ENCODE peak calls at places on chromosomes 1 and 21, in nine cellular contexts. M, P, T, L, Y, I, C, V and K are unnamed samples.

GRCh38 chr1:36986241-36986955 is 47.9 kb downstream of the GRIK3 start:
- DNase-seq in M (no peak), P (no peak), T (no peak), L (no peak), Y (no peak), I (no peak), C (no peak), V (no peak), K (no peak)

GRCh38 chr1:236685917-236686814 is at the start of gene ACTN2:
- DNase-seq in M (peak; percentile 41), P (no peak), T (peak; percentile 85), L (peak; percentile 43), Y (peak; percentile 37), I (no peak), C (peak; percentile 74), V (peak; percentile 70), K (no peak)

GRCh38 chr1:221184131-221184794 is 305.0 kb downstream of the HLX start:
- DNase-seq in M (no peak), P (no peak), T (no peak), L (no peak), Y (no peak), I (no peak), C (no peak), V (no peak), K (no peak)

GRCh38 chr1:196309386-196309785 is 298.9 kb downstream of the KCNT2 start:
- DNase-seq in M (no peak), P (peak; percentile 14), T (peak; percentile 19), L (peak; percentile 7), Y (no peak), I (no peak), C (no peak), V (no peak), K (no peak)

GRCh38 chr1:181172082-181172481 is 83.6 kb downstream of the IER5 start:
- DNase-seq in M (no peak), P (no peak), T (no peak), L (no peak), Y (no peak), I (no peak), C (no peak), V (no peak), K (no peak)

GRCh38 chr1:235910357-235911299 is 43.9 kb upstream of the LYST start:
- DNase-seq in M (no peak), P (peak; percentile 85), T (peak; percentile 51), L (peak; percentile 97), Y (peak; percentile 77), I (no peak), C (no peak), V (no peak), K (no peak)

GRCh38 chr21:46219591-46220239 is 8.9 kb downstream of the LSS start:
- DNase-seq in M (no peak), P (no peak), T (no peak), L (no peak), Y (no peak), I (no peak), C (no peak), V (no peak), K (no peak)

GRCh38 chr1:85372683-85373446 is 92.1 kb downstream of the DDAH1 start:
- DNase-seq in M (no peak), P (peak; percentile 61), T (no peak), L (no peak), Y (no peak), I (peak; percentile 71), C (no peak), V (no peak), K (no peak)

GRCh38 chr1:151475175-151475574 is 15.9 kb upstream of the POGZ start:
- DNase-seq in M (no peak), P (no peak), T (no peak), L (no peak), Y (no peak), I (no peak), C (no peak), V (no peak), K (no peak)

GRCh38 chr1:182720465-182720864 is 36.1 kb upstream of the RGS8 start:
- DNase-seq in M (peak; percentile 5), P (no peak), T (peak; percentile 42), L (no peak), Y (no peak), I (no peak), C (no peak), V (peak; percentile 26), K (no peak)

GRCh38 chr1:221035680-221036153 is 156.5 kb downstream of the HLX start:
- DNase-seq in M (no peak), P (no peak), T (peak; percentile 8), L (peak; percentile 14), Y (no peak), I (no peak), C (no peak), V (no peak), K (no peak)

GRCh38 chr1:204821924-204822323 is 48.7 kb upstream of the NFASC start:
- DNase-seq in M (no peak), P (no peak), T (no peak), L (no peak), Y (no peak), I (no peak), C (no peak), V (no peak), K (no peak)

GRCh38 chr1:26015358-26015757 is 6.2 kb upstream of the EXTL1 start:
- DNase-seq in M (no peak), P (peak; percentile 59), T (no peak), L (no peak), Y (peak; percentile 94), I (no peak), C (no peak), V (no peak), K (no peak)

GRCh38 chr21:44875341-44875740 is 1.9 kb upstream of the PTTG1IP start:
- DNase-seq in M (no peak), P (no peak), T (no peak), L (no peak), Y (no peak), I (no peak), C (no peak), V (no peak), K (no peak)

GRCh38 chr1:219304227-219305226 is 130.8 kb downstream of the LYPLAL1 start:
- DNase-seq in M (no peak), P (peak; percentile 29), T (no peak), L (peak; percentile 18), Y (no peak), I (no peak), C (no peak), V (no peak), K (no peak)

GRCh38 chr1:85230305-85230977 is 29.0 kb downstream of the C1orf52 start:
- DNase-seq in M (peak; percentile 6), P (no peak), T (peak; percentile 60), L (no peak), Y (peak; percentile 21), I (no peak), C (no peak), V (no peak), K (no peak)

GRCh38 chr1:192342842-192343241 is 26.1 kb downstream of the RGS21 start:
- DNase-seq in M (no peak), P (no peak), T (peak; percentile 4), L (no peak), Y (no peak), I (no peak), C (peak; percentile 2), V (no peak), K (no peak)

GRCh38 chr1:183461350-183461749 is 10.9 kb upstream of the SMG7 start:
- DNase-seq in M (no peak), P (no peak), T (peak; percentile 93), L (no peak), Y (peak; percentile 52), I (no peak), C (no peak), V (no peak), K (no peak)

GRCh38 chr1:232766224-232766890 is 38.9 kb upstream of the MAP10 start:
- DNase-seq in M (no peak), P (no peak), T (peak; percentile 11), L (peak; percentile 89), Y (no peak), I (no peak), C (peak; percentile 1), V (no peak), K (no peak)

GRCh38 chr1:113103048-113103447 is 30.1 kb downstream of the LRIG2 start:
- DNase-seq in M (no peak), P (no peak), T (no peak), L (no peak), Y (no peak), I (no peak), C (no peak), V (no peak), K (no peak)

GRCh38 chr1:119431836-119432235 is 16.9 kb downstream of the HSD3B2 start:
- DNase-seq in M (no peak), P (no peak), T (no peak), L (no peak), Y (no peak), I (no peak), C (no peak), V (no peak), K (no peak)